ENCODE peak calls at places on chromosomes 13 and 19, in ten cellular contexts. One of them, this sample, is unnamed.

GRCh38 chr13:112891477-112892401 is 77.3 kb upstream of the MCF2L start:
- DNase-seq in adrenal gland: no peak
- DNase-seq in PC-3: no peak
- DNase-seq in dorsolateral prefrontal cortex: no peak
- DNase-seq in Karpas-422: no peak
- DNase-seq in SK-N-MC: no peak
- DNase-seq in IMR-90: no peak
- DNase-seq in ascending aorta: no peak
- DNase-seq in lung: no peak
- DNase-seq in SJSA1: no peak
- DNase-seq in this sample: no peak

GRCh38 chr13:33953203-33953602 is 135.3 kb downstream of the RFC3 start:
- DNase-seq in adrenal gland: no peak
- DNase-seq in PC-3: peak; percentile 13
- DNase-seq in dorsolateral prefrontal cortex: no peak
- DNase-seq in Karpas-422: no peak
- DNase-seq in SK-N-MC: no peak
- DNase-seq in IMR-90: peak; percentile 26
- DNase-seq in ascending aorta: no peak
- DNase-seq in lung: no peak
- DNase-seq in SJSA1: no peak
- DNase-seq in this sample: no peak

GRCh38 chr19:13526552-13526951 is 20.3 kb upstream of the CACNA1A start:
- DNase-seq in adrenal gland: no peak
- DNase-seq in PC-3: peak; percentile 51
- DNase-seq in dorsolateral prefrontal cortex: no peak
- DNase-seq in Karpas-422: peak; percentile 64
- DNase-seq in SK-N-MC: no peak
- DNase-seq in IMR-90: peak; percentile 18
- DNase-seq in ascending aorta: no peak
- DNase-seq in lung: no peak
- DNase-seq in SJSA1: no peak
- DNase-seq in this sample: no peak

GRCh38 chr19:15249912-15250634 is 17.8 kb upstream of the EPHX3 start:
- DNase-seq in adrenal gland: no peak
- DNase-seq in PC-3: no peak
- DNase-seq in dorsolateral prefrontal cortex: no peak
- DNase-seq in Karpas-422: no peak
- DNase-seq in SK-N-MC: no peak
- DNase-seq in IMR-90: peak; percentile 95
- DNase-seq in ascending aorta: peak; percentile 90
- DNase-seq in lung: no peak
- DNase-seq in SJSA1: peak; percentile 97
- DNase-seq in this sample: no peak

GRCh38 chr13:46614582-46614981 is 61.6 kb downstream of the LRCH1 start:
- DNase-seq in adrenal gland: no peak
- DNase-seq in PC-3: no peak
- DNase-seq in dorsolateral prefrontal cortex: no peak
- DNase-seq in Karpas-422: no peak
- DNase-seq in SK-N-MC: no peak
- DNase-seq in IMR-90: peak; percentile 93
- DNase-seq in ascending aorta: no peak
- DNase-seq in lung: no peak
- DNase-seq in SJSA1: peak; percentile 37
- DNase-seq in this sample: no peak

GRCh38 chr19:597406-598315 is 8.0 kb downstream of the HCN2 start:
- DNase-seq in adrenal gland: no peak
- DNase-seq in PC-3: no peak
- DNase-seq in dorsolateral prefrontal cortex: no peak
- DNase-seq in Karpas-422: peak; percentile 58
- DNase-seq in SK-N-MC: no peak
- DNase-seq in IMR-90: no peak
- DNase-seq in ascending aorta: no peak
- DNase-seq in lung: no peak
- DNase-seq in SJSA1: no peak
- DNase-seq in this sample: no peak

GRCh38 chr13:50366488-50367174 is 351.4 kb downstream of the KCNRG start:
- DNase-seq in adrenal gland: no peak
- DNase-seq in PC-3: peak; percentile 16
- DNase-seq in dorsolateral prefrontal cortex: no peak
- DNase-seq in Karpas-422: no peak
- DNase-seq in SK-N-MC: no peak
- DNase-seq in IMR-90: no peak
- DNase-seq in ascending aorta: no peak
- DNase-seq in lung: no peak
- DNase-seq in SJSA1: no peak
- DNase-seq in this sample: no peak

GRCh38 chr19:46722004-46722380 is 5.1 kb upstream of the PRKD2 start:
- DNase-seq in adrenal gland: no peak
- DNase-seq in PC-3: no peak
- DNase-seq in dorsolateral prefrontal cortex: no peak
- DNase-seq in Karpas-422: no peak
- DNase-seq in SK-N-MC: no peak
- DNase-seq in IMR-90: no peak
- DNase-seq in ascending aorta: no peak
- DNase-seq in lung: no peak
- DNase-seq in SJSA1: no peak
- DNase-seq in this sample: no peak

GRCh38 chr13:32669030-32669646 is 82.9 kb downstream of the PDS5B start:
- DNase-seq in adrenal gland: no peak
- DNase-seq in PC-3: peak; percentile 65
- DNase-seq in dorsolateral prefrontal cortex: no peak
- DNase-seq in Karpas-422: peak; percentile 87
- DNase-seq in SK-N-MC: peak; percentile 42
- DNase-seq in IMR-90: peak; percentile 67
- DNase-seq in ascending aorta: no peak
- DNase-seq in lung: no peak
- DNase-seq in SJSA1: peak; percentile 34
- DNase-seq in this sample: no peak

GRCh38 chr19:10018786-10019185 is 5.5 kb downstream of the RDH8 start:
- DNase-seq in adrenal gland: no peak
- DNase-seq in PC-3: no peak
- DNase-seq in dorsolateral prefrontal cortex: no peak
- DNase-seq in Karpas-422: no peak
- DNase-seq in SK-N-MC: no peak
- DNase-seq in IMR-90: no peak
- DNase-seq in ascending aorta: no peak
- DNase-seq in lung: no peak
- DNase-seq in SJSA1: no peak
- DNase-seq in this sample: no peak

GRCh38 chr19:31085125-31085524 is 264.1 kb downstream of the TSHZ3 start:
- DNase-seq in adrenal gland: no peak
- DNase-seq in PC-3: no peak
- DNase-seq in dorsolateral prefrontal cortex: no peak
- DNase-seq in Karpas-422: no peak
- DNase-seq in SK-N-MC: no peak
- DNase-seq in IMR-90: no peak
- DNase-seq in ascending aorta: no peak
- DNase-seq in lung: no peak
- DNase-seq in SJSA1: no peak
- DNase-seq in this sample: no peak

GRCh38 chr19:46951236-46951986 is 68.2 kb upstream of the NPAS1 start:
- DNase-seq in adrenal gland: no peak
- DNase-seq in PC-3: peak; percentile 94
- DNase-seq in dorsolateral prefrontal cortex: peak; percentile 54
- DNase-seq in Karpas-422: no peak
- DNase-seq in SK-N-MC: no peak
- DNase-seq in IMR-90: peak; percentile 45
- DNase-seq in ascending aorta: no peak
- DNase-seq in lung: no peak
- DNase-seq in SJSA1: peak; percentile 97
- DNase-seq in this sample: no peak

GRCh38 chr13:48415516-48415915 is 2.6 kb upstream of the LPAR6 start:
- DNase-seq in adrenal gland: no peak
- DNase-seq in PC-3: peak; percentile 70
- DNase-seq in dorsolateral prefrontal cortex: no peak
- DNase-seq in Karpas-422: no peak
- DNase-seq in SK-N-MC: no peak
- DNase-seq in IMR-90: no peak
- DNase-seq in ascending aorta: no peak
- DNase-seq in lung: no peak
- DNase-seq in SJSA1: no peak
- DNase-seq in this sample: no peak

GRCh38 chr19:4703671-4704316 is 19.8 kb downstream of the DPP9 start:
- DNase-seq in adrenal gland: no peak
- DNase-seq in PC-3: no peak
- DNase-seq in dorsolateral prefrontal cortex: no peak
- DNase-seq in Karpas-422: no peak
- DNase-seq in SK-N-MC: no peak
- DNase-seq in IMR-90: no peak
- DNase-seq in ascending aorta: no peak
- DNase-seq in lung: no peak
- DNase-seq in SJSA1: no peak
- DNase-seq in this sample: no peak

GRCh38 chr13:49976314-49977258 is 20.3 kb upstream of the TRIM13 start:
- DNase-seq in adrenal gland: peak; percentile 81
- DNase-seq in PC-3: peak; percentile 72
- DNase-seq in dorsolateral prefrontal cortex: peak; percentile 53
- DNase-seq in Karpas-422: peak; percentile 90
- DNase-seq in SK-N-MC: no peak
- DNase-seq in IMR-90: peak; percentile 70
- DNase-seq in ascending aorta: peak; percentile 80
- DNase-seq in lung: peak; percentile 62
- DNase-seq in SJSA1: peak; percentile 46
- DNase-seq in this sample: no peak

GRCh38 chr13:38821753-38822551 is 135.1 kb downstream of the FREM2 start:
- DNase-seq in adrenal gland: no peak
- DNase-seq in PC-3: no peak
- DNase-seq in dorsolateral prefrontal cortex: peak; percentile 61
- DNase-seq in Karpas-422: no peak
- DNase-seq in SK-N-MC: no peak
- DNase-seq in IMR-90: no peak
- DNase-seq in ascending aorta: no peak
- DNase-seq in lung: no peak
- DNase-seq in SJSA1: no peak
- DNase-seq in this sample: no peak

GRCh38 chr19:4172861-4173473 is 9.4 kb downstream of the SIRT6 start:
- DNase-seq in adrenal gland: peak; percentile 67
- DNase-seq in PC-3: peak; percentile 24
- DNase-seq in dorsolateral prefrontal cortex: no peak
- DNase-seq in Karpas-422: peak; percentile 70
- DNase-seq in SK-N-MC: no peak
- DNase-seq in IMR-90: peak; percentile 14
- DNase-seq in ascending aorta: no peak
- DNase-seq in lung: peak; percentile 41
- DNase-seq in SJSA1: peak; percentile 49
- DNase-seq in this sample: no peak

GRCh38 chr13:110280996-110281688 is 25.8 kb downstream of the COL4A1 start:
- DNase-seq in adrenal gland: no peak
- DNase-seq in PC-3: no peak
- DNase-seq in dorsolateral prefrontal cortex: no peak
- DNase-seq in Karpas-422: no peak
- DNase-seq in SK-N-MC: no peak
- DNase-seq in IMR-90: no peak
- DNase-seq in ascending aorta: peak; percentile 56
- DNase-seq in lung: no peak
- DNase-seq in SJSA1: no peak
- DNase-seq in this sample: peak; percentile 80
- H3K27ac ChIP-seq in adrenal gland: peak overlapping the region; percentile 44
- H3K27ac ChIP-seq in PC-3: no peak overlapping the region
- H3K27ac ChIP-seq in dorsolateral prefrontal cortex: no peak overlapping the region
- H3K27ac ChIP-seq in Karpas-422: no peak overlapping the region
- H3K27ac ChIP-seq in SK-N-MC: no peak overlapping the region
- H3K27ac ChIP-seq in IMR-90: no peak overlapping the region
- H3K27ac ChIP-seq in ascending aorta: peak overlapping the region; percentile 63
- H3K27ac ChIP-seq in lung: no peak overlapping the region
- H3K27ac ChIP-seq in SJSA1: no peak overlapping the region
- H3K27ac ChIP-seq in this sample: no peak overlapping the region

DNA sequence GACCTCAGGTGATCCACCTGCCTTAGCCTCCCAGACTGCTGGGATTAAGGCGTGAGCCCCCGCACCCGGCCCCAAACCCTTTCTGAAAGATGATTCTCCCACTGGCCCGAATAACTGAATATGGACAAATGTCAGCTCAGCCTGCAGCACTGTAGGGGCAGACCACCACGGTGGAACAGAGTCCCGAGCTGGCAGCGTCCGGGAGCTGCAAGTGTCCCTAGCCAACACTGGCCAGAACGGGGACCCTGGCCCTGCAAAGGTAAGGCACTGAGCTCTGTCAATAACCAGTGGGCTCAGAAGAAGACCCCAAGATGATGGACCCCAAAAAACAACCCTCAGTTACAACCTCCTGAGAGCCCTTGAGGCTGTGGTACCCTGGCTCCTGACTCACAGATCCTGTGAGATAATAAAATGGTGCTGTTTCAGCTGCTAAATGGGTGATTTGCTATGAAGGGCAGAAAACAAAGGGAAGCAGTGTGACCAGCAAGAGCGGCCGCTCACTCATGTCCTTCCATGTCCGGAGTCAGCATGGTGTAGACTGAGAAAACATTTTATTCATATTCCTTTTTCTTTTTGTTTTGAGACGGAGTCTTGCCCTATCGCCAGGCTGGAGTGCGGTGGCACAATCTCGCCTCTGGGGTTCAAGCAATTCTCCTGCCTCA is 1.6 kb downstream of the LSM7 start:
- DNase-seq in adrenal gland: no peak
- DNase-seq in PC-3: no peak
- DNase-seq in dorsolateral prefrontal cortex: no peak
- DNase-seq in Karpas-422: no peak
- DNase-seq in SK-N-MC: no peak
- DNase-seq in IMR-90: no peak
- DNase-seq in ascending aorta: no peak
- DNase-seq in lung: no peak
- DNase-seq in SJSA1: no peak
- DNase-seq in this sample: no peak
- H3K27ac ChIP-seq in adrenal gland: no peak overlapping the region
- H3K27ac ChIP-seq in PC-3: no peak overlapping the region
- H3K27ac ChIP-seq in dorsolateral prefrontal cortex: no peak overlapping the region
- H3K27ac ChIP-seq in Karpas-422: no peak overlapping the region
- H3K27ac ChIP-seq in SK-N-MC: peak overlapping the region; percentile 8
- H3K27ac ChIP-seq in IMR-90: no peak overlapping the region
- H3K27ac ChIP-seq in ascending aorta: no peak overlapping the region
- H3K27ac ChIP-seq in lung: no peak overlapping the region
- H3K27ac ChIP-seq in SJSA1: peak overlapping the region; percentile 79
- H3K27ac ChIP-seq in this sample: no peak overlapping the region

DNA sequence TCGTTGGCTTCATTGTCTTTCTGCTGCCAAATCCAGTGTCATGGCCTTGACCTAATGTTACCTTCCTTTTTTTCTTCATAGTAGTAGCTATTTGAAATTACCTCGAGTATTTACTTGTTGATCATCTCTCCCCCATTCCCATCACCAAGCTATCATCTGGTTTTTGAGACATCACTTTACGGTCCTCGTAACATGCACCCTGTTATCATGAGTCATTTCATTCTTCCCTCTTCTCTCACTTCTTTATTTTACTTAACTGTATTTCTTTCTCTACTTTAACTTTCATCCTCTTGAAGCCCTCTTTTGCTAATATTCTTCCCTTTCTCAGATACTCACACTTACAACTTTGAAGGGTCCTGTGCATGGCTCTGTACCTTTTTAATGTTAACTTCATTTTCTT is 31.8 kb downstream of the TPP2 start:
- DNase-seq in adrenal gland: no peak
- DNase-seq in PC-3: no peak
- DNase-seq in dorsolateral prefrontal cortex: no peak
- DNase-seq in Karpas-422: no peak
- DNase-seq in SK-N-MC: no peak
- DNase-seq in IMR-90: no peak
- DNase-seq in ascending aorta: no peak
- DNase-seq in lung: no peak
- DNase-seq in SJSA1: no peak
- DNase-seq in this sample: no peak
- H3K27ac ChIP-seq in adrenal gland: no peak overlapping the region
- H3K27ac ChIP-seq in PC-3: no peak overlapping the region
- H3K27ac ChIP-seq in dorsolateral prefrontal cortex: no peak overlapping the region
- H3K27ac ChIP-seq in Karpas-422: no peak overlapping the region
- H3K27ac ChIP-seq in SK-N-MC: no peak overlapping the region
- H3K27ac ChIP-seq in IMR-90: no peak overlapping the region
- H3K27ac ChIP-seq in ascending aorta: no peak overlapping the region
- H3K27ac ChIP-seq in lung: no peak overlapping the region
- H3K27ac ChIP-seq in SJSA1: no peak overlapping the region
- H3K27ac ChIP-seq in this sample: no peak overlapping the region

GRCh38 chr13:75661443-75661842 is 25.3 kb downstream of the LMO7 start:
- DNase-seq in adrenal gland: no peak
- DNase-seq in PC-3: no peak
- DNase-seq in dorsolateral prefrontal cortex: no peak
- DNase-seq in Karpas-422: no peak
- DNase-seq in SK-N-MC: no peak
- DNase-seq in IMR-90: no peak
- DNase-seq in ascending aorta: no peak
- DNase-seq in lung: no peak
- DNase-seq in SJSA1: no peak
- DNase-seq in this sample: no peak
- H3K27ac ChIP-seq in adrenal gland: no peak overlapping the region
- H3K27ac ChIP-seq in PC-3: no peak overlapping the region
- H3K27ac ChIP-seq in dorsolateral prefrontal cortex: no peak overlapping the region
- H3K27ac ChIP-seq in Karpas-422: no peak overlapping the region
- H3K27ac ChIP-seq in SK-N-MC: no peak overlapping the region
- H3K27ac ChIP-seq in IMR-90: no peak overlapping the region
- H3K27ac ChIP-seq in ascending aorta: no peak overlapping the region
- H3K27ac ChIP-seq in lung: no peak overlapping the region
- H3K27ac ChIP-seq in SJSA1: no peak overlapping the region
- H3K27ac ChIP-seq in this sample: no peak overlapping the region

This sample was measured in vagina.